ENCODE peak calls at places on chromosomes 11 and 22, in six cellular contexts. One of them, this sample, is unnamed.

GRCh38 chr11:5705688-5706087 is 16.1 kb downstream of the TRIM22 start:
- DNase-seq in mesendoderm: no peak
- DNase-seq in neuronal stem cell: no peak
- DNase-seq in NCI-H82: no peak
- DNase-seq in GM13977: no peak
- DNase-seq in stimulated activated CD8-positive, alpha-beta memory T cell treated with anti-CD3 and anti-CD28 coated beads, Interleukin-4, amount 100 ng/mL, for 1 hour: no peak
- DNase-seq in this sample: no peak

GRCh38 chr11:8071616-8072581 is 9.1 kb upstream of the TUB start:
- DNase-seq in stimulated activated CD8-positive, alpha-beta memory T cell treated with anti-CD3 and anti-CD28 coated beads, Interleukin-4, amount 100 ng/mL, for 1 hour: no peak
- DNase-seq in NCI-H82: no peak
- DNase-seq in mesendoderm: no peak
- DNase-seq in neuronal stem cell: no peak
- DNase-seq in GM13977: no peak
- DNase-seq in this sample: no peak

GRCh38 chr22:36528795-36529718 is at the start of gene EIF3D:
- DNase-seq in mesendoderm: peak
- DNase-seq in neuronal stem cell: peak
- DNase-seq in stimulated activated CD8-positive, alpha-beta memory T cell treated with anti-CD3 and anti-CD28 coated beads, Interleukin-4, amount 100 ng/mL, for 1 hour: peak
- DNase-seq in NCI-H82: peak
- DNase-seq in GM13977: peak
- DNase-seq in this sample: peak

GRCh38 chr11:62774407-62774806 is 3.2 kb downstream of the TAF6L start:
- DNase-seq in NCI-H82: no peak
- DNase-seq in mesendoderm: no peak
- DNase-seq in GM13977: no peak
- DNase-seq in stimulated activated CD8-positive, alpha-beta memory T cell treated with anti-CD3 and anti-CD28 coated beads, Interleukin-4, amount 100 ng/mL, for 1 hour: no peak
- DNase-seq in neuronal stem cell: no peak
- DNase-seq in this sample: no peak

GRCh38 chr11:117095301-117096139 is 2.7 kb downstream of the SIK3 start:
- DNase-seq in stimulated activated CD8-positive, alpha-beta memory T cell treated with anti-CD3 and anti-CD28 coated beads, Interleukin-4, amount 100 ng/mL, for 1 hour: no peak
- DNase-seq in GM13977: no peak
- DNase-seq in NCI-H82: peak
- DNase-seq in mesendoderm: peak
- DNase-seq in neuronal stem cell: no peak
- DNase-seq in this sample: no peak

GRCh38 chr11:8080674-8081590 is at the start of gene TUB:
- DNase-seq in GM13977: peak
- DNase-seq in stimulated activated CD8-positive, alpha-beta memory T cell treated with anti-CD3 and anti-CD28 coated beads, Interleukin-4, amount 100 ng/mL, for 1 hour: no peak
- DNase-seq in NCI-H82: peak
- DNase-seq in neuronal stem cell: no peak
- DNase-seq in mesendoderm: peak
- DNase-seq in this sample: no peak

GRCh38 chr11:131637469-131638175 is 267.2 kb downstream of the NTM start:
- DNase-seq in stimulated activated CD8-positive, alpha-beta memory T cell treated with anti-CD3 and anti-CD28 coated beads, Interleukin-4, amount 100 ng/mL, for 1 hour: no peak
- DNase-seq in mesendoderm: no peak
- DNase-seq in neuronal stem cell: no peak
- DNase-seq in NCI-H82: no peak
- DNase-seq in GM13977: no peak
- DNase-seq in this sample: no peak

GRCh38 chr11:11780843-11781242 is 60.9 kb upstream of the USP47 start:
- DNase-seq in GM13977: no peak
- DNase-seq in stimulated activated CD8-positive, alpha-beta memory T cell treated with anti-CD3 and anti-CD28 coated beads, Interleukin-4, amount 100 ng/mL, for 1 hour: no peak
- DNase-seq in NCI-H82: no peak
- DNase-seq in mesendoderm: no peak
- DNase-seq in neuronal stem cell: no peak
- DNase-seq in this sample: no peak

GRCh38 chr11:111637885-111638284 is 35.6 kb downstream of the SIK2 start:
- DNase-seq in stimulated activated CD8-positive, alpha-beta memory T cell treated with anti-CD3 and anti-CD28 coated beads, Interleukin-4, amount 100 ng/mL, for 1 hour: no peak
- DNase-seq in NCI-H82: no peak
- DNase-seq in mesendoderm: no peak
- DNase-seq in neuronal stem cell: no peak
- DNase-seq in GM13977: peak
- DNase-seq in this sample: no peak

GRCh38 chr22:34841911-34842310 is 224.0 kb upstream of the ISX start:
- DNase-seq in neuronal stem cell: no peak
- DNase-seq in NCI-H82: no peak
- DNase-seq in GM13977: no peak
- DNase-seq in stimulated activated CD8-positive, alpha-beta memory T cell treated with anti-CD3 and anti-CD28 coated beads, Interleukin-4, amount 100 ng/mL, for 1 hour: no peak
- DNase-seq in mesendoderm: no peak
- DNase-seq in this sample: no peak

GRCh38 chr22:38467904-38468760 is at the start of gene KDELR3:
- DNase-seq in neuronal stem cell: no peak
- DNase-seq in mesendoderm: peak
- DNase-seq in NCI-H82: peak
- DNase-seq in GM13977: peak
- DNase-seq in stimulated activated CD8-positive, alpha-beta memory T cell treated with anti-CD3 and anti-CD28 coated beads, Interleukin-4, amount 100 ng/mL, for 1 hour: peak
- DNase-seq in this sample: no peak

GRCh38 chr11:38330578-38330977 is 1732.5 kb upstream of the RAG2 start:
- DNase-seq in NCI-H82: no peak
- DNase-seq in mesendoderm: no peak
- DNase-seq in GM13977: no peak
- DNase-seq in neuronal stem cell: no peak
- DNase-seq in stimulated activated CD8-positive, alpha-beta memory T cell treated with anti-CD3 and anti-CD28 coated beads, Interleukin-4, amount 100 ng/mL, for 1 hour: no peak
- DNase-seq in this sample: no peak

GRCh38 chr22:41725510-41726110 is 26.3 kb downstream of the MEI1 start:
- DNase-seq in mesendoderm: peak
- DNase-seq in stimulated activated CD8-positive, alpha-beta memory T cell treated with anti-CD3 and anti-CD28 coated beads, Interleukin-4, amount 100 ng/mL, for 1 hour: no peak
- DNase-seq in NCI-H82: no peak
- DNase-seq in GM13977: no peak
- DNase-seq in neuronal stem cell: no peak
- DNase-seq in this sample: no peak

GRCh38 chr11:12240669-12241068 is 130.3 kb downstream of the MICAL2 start:
- DNase-seq in neuronal stem cell: no peak
- DNase-seq in mesendoderm: no peak
- DNase-seq in stimulated activated CD8-positive, alpha-beta memory T cell treated with anti-CD3 and anti-CD28 coated beads, Interleukin-4, amount 100 ng/mL, for 1 hour: no peak
- DNase-seq in GM13977: no peak
- DNase-seq in NCI-H82: no peak
- DNase-seq in this sample: no peak

GRCh38 chr11:114587398-114587953 is 8.1 kb downstream of the NXPE4 start:
- DNase-seq in GM13977: no peak
- DNase-seq in NCI-H82: no peak
- DNase-seq in stimulated activated CD8-positive, alpha-beta memory T cell treated with anti-CD3 and anti-CD28 coated beads, Interleukin-4, amount 100 ng/mL, for 1 hour: no peak
- DNase-seq in neuronal stem cell: no peak
- DNase-seq in mesendoderm: peak
- DNase-seq in this sample: no peak

This sample was measured in OCI-LY7.